ENCODE peak calls at places on chromosomes 6 and 20, in four cellular contexts. O is GM04504, J is Calu3, C is OCI-LY7. E is an unnamed sample.

GRCh38 chr20:63215101-63216040 is 560 bp downstream of the YTHDF1 start:
- DNase-seq in O (peak), J (peak), C (peak), E (peak)

GRCh38 chr6:157724138-157724537 is 98.9 kb upstream of the SNX9 start:
- DNase-seq in O (no peak), J (no peak), C (no peak), E (no peak)

GRCh38 chr6:36594029-36594815 is at the start of gene SRSF3:
- DNase-seq in O (peak), J (peak), C (peak), E (peak)

GRCh38 chr6:129469070-129469662 is 240.8 kb downstream of the ARHGAP18 start:
- DNase-seq in O (no peak), J (no peak), C (no peak), E (no peak)

GRCh38 chr20:568097-568864 is 24.7 kb upstream of the CSNK2A1 start:
- DNase-seq in O (no peak), J (no peak), C (no peak), E (no peak)

GRCh38 chr20:57391439-57392129 is 388 bp downstream of the RBM38 start:
- DNase-seq in O (no peak), J (peak), C (peak), E (peak)

GRCh38 chr20:31473331-31474096 is 1.4 kb downstream of the DEFB124 start:
- DNase-seq in O (no peak), J (no peak), C (no peak), E (no peak)

GRCh38 chr20:8431538-8432434 is 299.7 kb downstream of the PLCB1 start:
- DNase-seq in O (no peak), J (no peak), C (no peak), E (no peak)

GRCh38 chr6:157246771-157247484 is 76.4 kb downstream of the TMEM242 start:
- DNase-seq in O (no peak), J (no peak), C (no peak), E (no peak)

GRCh38 chr6:113635222-113635970 is 221.7 kb upstream of the MARCKS start:
- DNase-seq in O (no peak), J (no peak), C (no peak), E (no peak)

GRCh38 chr6:80637312-80637711 is 530.8 kb downstream of the BCKDHB start:
- DNase-seq in O (no peak), J (no peak), C (no peak), E (no peak)

GRCh38 chr6:144411506-144412165 is 126.5 kb downstream of the UTRN start:
- DNase-seq in O (no peak), J (no peak), C (no peak), E (no peak)

GRCh38 chr6:157533397-157533814 is 152.4 kb downstream of the ZDHHC14 start:
- DNase-seq in O (no peak), J (no peak), C (no peak), E (no peak)

GRCh38 chr6:14031516-14031915 is 86.1 kb upstream of the CD83 start:
- DNase-seq in O (no peak), J (no peak), C (no peak), E (no peak)

GRCh38 chr20:8777866-8778265 is 291.0 kb upstream of the PLCB4 start:
- DNase-seq in O (no peak), J (no peak), C (no peak), E (no peak)

GRCh38 chr6:132253906-132254305 is 147.4 kb downstream of the MOXD1 start:
- DNase-seq in O (no peak), J (no peak), C (no peak), E (no peak)

GRCh38 chr20:49318091-49318429 is 40.2 kb upstream of the ZNFX1 start:
- DNase-seq in O (no peak), J (no peak), C (no peak), E (no peak)

GRCh38 chr6:140398076-140398475 is 1023.6 kb upstream of the CITED2 start:
- DNase-seq in O (no peak), J (no peak), C (no peak), E (no peak)

GRCh38 chr6:164415832-164416563 is 893.4 kb downstream of the C6orf118 start:
- DNase-seq in O (no peak), J (no peak), C (no peak), E (no peak)

GRCh38 chr20:38316341-38316740 is 12.4 kb downstream of the BPI start:
- DNase-seq in O (no peak), J (no peak), C (no peak), E (no peak)

GRCh38 chr20:46213946-46214830 is 94.1 kb downstream of the CDH22 start:
- DNase-seq in O (no peak), J (no peak), C (no peak), E (no peak)

GRCh38 chr6:6660339-6661045 is 72.0 kb downstream of the LY86 start:
- DNase-seq in O (no peak), J (no peak), C (no peak), E (no peak)

GRCh38 chr6:12962995-12963394 is 246.4 kb downstream of the PHACTR1 start:
- DNase-seq in O (no peak), J (no peak), C (no peak), E (peak)

GRCh38 chr6:170553686-170554085 is 483 bp upstream of the TBP start:
- DNase-seq in O (no peak), J (no peak), C (no peak), E (no peak)

GRCh38 chr20:47118201-47118600 is 223.6 kb downstream of the EYA2 start:
- DNase-seq in O (no peak), J (no peak), C (no peak), E (no peak)

GRCh38 chr6:149060300-149060984 is 257.1 kb upstream of the TAB2 start:
- DNase-seq in O (no peak), J (no peak), C (peak), E (peak)

GRCh38 chr20:14612389-14612788 is 275.0 kb upstream of the FLRT3 start:
- DNase-seq in O (no peak), J (no peak), C (no peak), E (no peak)

GRCh38 chr6:128882991-128883571 is at the start of gene LAMA2:
- DNase-seq in O (peak), J (no peak), C (no peak), E (no peak)

GRCh38 chr6:101397199-101397598 is 3.7 kb downstream of the GRIK2 start:
- DNase-seq in O (no peak), J (no peak), C (peak), E (no peak)

GRCh38 chr6:141388666-141389065 is 744.1 kb upstream of the GJE1 start:
- DNase-seq in O (no peak), J (no peak), C (no peak), E (no peak)

GRCh38 chr6:132063738-132064137 is 112.6 kb upstream of the CCN2 start:
- DNase-seq in O (peak), J (peak), C (no peak), E (no peak)

GRCh38 chr6:25387921-25388320 is 108.7 kb downstream of the CARMIL1 start:
- DNase-seq in O (no peak), J (no peak), C (peak), E (no peak)

GRCh38 chr6:16985484-16986284 is 116.2 kb upstream of the STMND1 start:
- DNase-seq in O (peak), J (no peak), C (no peak), E (no peak)